ENCODE peak calls at places on chromosomes 4 and X, in five cellular contexts. O is suprapubic skin, Y is ELR, A is iPS DF 19.7, C is kidney epithelial cell. K is an unnamed sample.

GRCh38 chr4:1082215-1083182 is 30.9 kb downstream of the RNF212 start:
- DNase-seq in O (peak), Y (peak), A (no peak), C (peak), K (peak)

GRCh38 chrX:16123222-16123786 is at the start of gene GRPR:
- DNase-seq in O (peak), Y (peak), A (peak), C (peak), K (peak)

GRCh38 chr4:35541888-35542213 is 702.5 kb downstream of the ARAP2 start:
- DNase-seq in O (no peak), Y (no peak), A (no peak), C (no peak), K (no peak)

GRCh38 chrX:3788494-3789233 is 75.2 kb upstream of the PRKX start:
- DNase-seq in O (no peak), Y (no peak), A (no peak), C (no peak), K (no peak)

GRCh38 chr4:88823058-88823919 is 125.7 kb upstream of the NAP1L5 start:
- DNase-seq in O (peak), Y (peak), A (no peak), C (peak), K (peak)

GRCh38 chr4:108556588-108557200 is 63.7 kb upstream of the RPL34 start:
- DNase-seq in O (no peak), Y (no peak), A (no peak), C (no peak), K (no peak)

GRCh38 chr4:37400326-37400881 is 155.9 kb downstream of the NWD2 start:
- DNase-seq in O (no peak), Y (no peak), A (no peak), C (no peak), K (no peak)

GRCh38 chr4:53646792-53647191 is 55.5 kb upstream of the LNX1 start:
- DNase-seq in O (no peak), Y (no peak), A (no peak), C (no peak), K (no peak)

GRCh38 chr4:40933272-40934053 is 183.7 kb downstream of the NSUN7 start:
- DNase-seq in O (no peak), Y (no peak), A (no peak), C (no peak), K (no peak)

GRCh38 chr4:78624048-78624447 is 72.5 kb downstream of the ANXA3 start:
- DNase-seq in O (no peak), Y (peak), A (no peak), C (no peak), K (no peak)

GRCh38 chrX:19912-20571 is 261.1 kb upstream of the PLCXD1 start:
- DNase-seq in O (no peak), Y (peak), A (no peak), C (no peak), K (no peak)

GRCh38 chr4:17376205-17376604 is 135.7 kb downstream of the QDPR start:
- DNase-seq in O (no peak), Y (no peak), A (no peak), C (no peak), K (no peak)

GRCh38 chr4:87356832-87357526 is 34.0 kb downstream of the HSD17B11 start:
- DNase-seq in O (no peak), Y (no peak), A (no peak), C (no peak), K (no peak)

GRCh38 chrX:95956780-95957179 is 727.9 kb upstream of the DIAPH2 start:
- DNase-seq in O (no peak), Y (no peak), A (no peak), C (no peak), K (no peak)

GRCh38 chrX:12681047-12681446 is 110.2 kb upstream of the PRPS2 start:
- DNase-seq in O (no peak), Y (no peak), A (no peak), C (no peak), K (no peak)

GRCh38 chr4:7323872-7324650 is 110.7 kb downstream of the PSAPL1 start:
- DNase-seq in O (no peak), Y (peak), A (no peak), C (no peak), K (no peak)